ENCODE peak calls at places on chromosomes 4 and X, in six cellular contexts. One of them, this sample, is unnamed.

GRCh38 chr4:123110685-123111084 is 188.3 kb upstream of the NUDT6 start:
- DNase-seq in putamen: no peak
- DNase-seq in astrocyte of the cerebellum: no peak
- DNase-seq in thyroid gland: no peak
- DNase-seq in RWPE1: no peak
- DNase-seq in NCI-H1417 treated with DMSO at 0.1 percent for 48 hours: no peak
- DNase-seq in this sample: no peak

GRCh38 chr4:76515975-76516853 is 81.2 kb downstream of the SHROOM3 start:
- DNase-seq in putamen: no peak
- DNase-seq in astrocyte of the cerebellum: no peak
- DNase-seq in thyroid gland: no peak
- DNase-seq in RWPE1: no peak
- DNase-seq in NCI-H1417 treated with DMSO at 0.1 percent for 48 hours: no peak
- DNase-seq in this sample: no peak

GRCh38 chr4:79964715-79965345 is 108.2 kb downstream of the ANTXR2 start:
- DNase-seq in putamen: no peak
- DNase-seq in astrocyte of the cerebellum: peak
- DNase-seq in thyroid gland: peak
- DNase-seq in RWPE1: no peak
- DNase-seq in NCI-H1417 treated with DMSO at 0.1 percent for 48 hours: no peak
- DNase-seq in this sample: no peak

GRCh38 chr4:128527356-128527755 is 239.7 kb upstream of the PGRMC2 start:
- DNase-seq in putamen: no peak
- DNase-seq in astrocyte of the cerebellum: no peak
- DNase-seq in thyroid gland: no peak
- DNase-seq in RWPE1: no peak
- DNase-seq in NCI-H1417 treated with DMSO at 0.1 percent for 48 hours: no peak
- DNase-seq in this sample: no peak

GRCh38 chrX:153226344-153227190 is 47.5 kb downstream of the MAGEA1 start:
- DNase-seq in putamen: no peak
- DNase-seq in astrocyte of the cerebellum: no peak
- DNase-seq in thyroid gland: peak
- DNase-seq in RWPE1: peak
- DNase-seq in NCI-H1417 treated with DMSO at 0.1 percent for 48 hours: no peak
- DNase-seq in this sample: peak

GRCh38 chr4:53861856-53862610 is 202.4 kb downstream of the CHIC2 start:
- DNase-seq in putamen: no peak
- DNase-seq in astrocyte of the cerebellum: peak
- DNase-seq in thyroid gland: peak
- DNase-seq in RWPE1: no peak
- DNase-seq in NCI-H1417 treated with DMSO at 0.1 percent for 48 hours: no peak
- DNase-seq in this sample: no peak

GRCh38 chr4:139554726-139555072 is 1.3 kb downstream of the SETD7 start:
- DNase-seq in putamen: no peak
- DNase-seq in astrocyte of the cerebellum: no peak
- DNase-seq in thyroid gland: no peak
- DNase-seq in RWPE1: no peak
- DNase-seq in NCI-H1417 treated with DMSO at 0.1 percent for 48 hours: no peak
- DNase-seq in this sample: no peak

GRCh38 chrX:107025538-107025937 is 25.5 kb upstream of the MORC4 start:
- DNase-seq in putamen: peak
- DNase-seq in astrocyte of the cerebellum: peak
- DNase-seq in thyroid gland: no peak
- DNase-seq in RWPE1: peak
- DNase-seq in NCI-H1417 treated with DMSO at 0.1 percent for 48 hours: peak
- DNase-seq in this sample: no peak

GRCh38 chr4:150119492-150119891 is 41.2 kb downstream of the DCLK2 start:
- DNase-seq in putamen: no peak
- DNase-seq in astrocyte of the cerebellum: no peak
- DNase-seq in thyroid gland: no peak
- DNase-seq in RWPE1: peak
- DNase-seq in NCI-H1417 treated with DMSO at 0.1 percent for 48 hours: no peak
- DNase-seq in this sample: no peak

GRCh38 chr4:130110189-130110588 is 1014.2 kb downstream of the C4orf33 start:
- DNase-seq in putamen: peak
- DNase-seq in astrocyte of the cerebellum: no peak
- DNase-seq in thyroid gland: no peak
- DNase-seq in RWPE1: no peak
- DNase-seq in NCI-H1417 treated with DMSO at 0.1 percent for 48 hours: no peak
- DNase-seq in this sample: no peak

GRCh38 chr4:70778888-70779422 is 57.2 kb downstream of the RUFY3 start:
- DNase-seq in putamen: peak
- DNase-seq in astrocyte of the cerebellum: no peak
- DNase-seq in thyroid gland: peak
- DNase-seq in RWPE1: no peak
- DNase-seq in NCI-H1417 treated with DMSO at 0.1 percent for 48 hours: no peak
- DNase-seq in this sample: peak

GRCh38 chr4:27916432-27917184 is 1056.0 kb downstream of the STIM2 start:
- DNase-seq in putamen: peak
- DNase-seq in astrocyte of the cerebellum: no peak
- DNase-seq in thyroid gland: peak
- DNase-seq in RWPE1: no peak
- DNase-seq in NCI-H1417 treated with DMSO at 0.1 percent for 48 hours: no peak
- DNase-seq in this sample: no peak